ENCODE peak calls at places on chromosome 14, in nine cellular contexts. F, N, S, I, X, B, D, G and C are unnamed samples.

GRCh38 chr14:100645986-100646314 is 58.7 kb upstream of the BEGAIN start:
- DNase-seq in F (no peak), N (no peak), S (no peak), I (no peak), X (no peak), B (no peak), D (no peak), G (no peak), C (no peak)

GRCh38 chr14:77641534-77642341 is 25.3 kb upstream of the SPTLC2 start:
- DNase-seq in F (no peak), N (no peak), S (no peak), I (no peak), X (peak; percentile 16), B (no peak), D (no peak), G (peak; percentile 82), C (peak; percentile 68)

GRCh38 chr14:39265741-39266588 is 32.2 kb downstream of the MIA2 start:
- DNase-seq in F (no peak), N (no peak), S (no peak), I (peak; percentile 44), X (no peak), B (no peak), D (no peak), G (peak; percentile 60), C (peak; percentile 50)

GRCh38 chr14:100376751-100377171 is 53.6 kb downstream of the SLC25A47 start:
- DNase-seq in F (peak; percentile 44), N (peak; percentile 82), S (peak; percentile 60), I (peak; percentile 21), X (no peak), B (no peak), D (no peak), G (no peak), C (peak; percentile 25)

GRCh38 chr14:99318959-99319295 is 46.9 kb upstream of the BCL11B start:
- DNase-seq in F (no peak), N (no peak), S (peak; percentile 48), I (no peak), X (no peak), B (no peak), D (no peak), G (no peak), C (no peak)

GRCh38 chr14:30005114-30005698 is 77.6 kb upstream of the PRKD1 start:
- DNase-seq in F (peak; percentile 62), N (peak; percentile 18), S (no peak), I (peak; percentile 24), X (no peak), B (peak; percentile 19), D (no peak), G (peak; percentile 53), C (peak; percentile 41)

GRCh38 chr14:47200740-47201139 is 474.7 kb downstream of the MDGA2 start:
- DNase-seq in F (no peak), N (no peak), S (no peak), I (no peak), X (no peak), B (no peak), D (no peak), G (no peak), C (no peak)

GRCh38 chr14:65370890-65371289 is 41.6 kb upstream of the FUT8 start:
- DNase-seq in F (no peak), N (no peak), S (no peak), I (no peak), X (no peak), B (no peak), D (no peak), G (no peak), C (no peak)

GRCh38 chr14:92506230-92506629 is 7.4 kb upstream of the RIN3 start:
- DNase-seq in F (no peak), N (no peak), S (no peak), I (no peak), X (no peak), B (no peak), D (no peak), G (no peak), C (no peak)

GRCh38 chr14:67582061-67582460 is 18.0 kb downstream of the PIGH start:
- DNase-seq in F (no peak), N (no peak), S (no peak), I (no peak), X (no peak), B (no peak), D (no peak), G (no peak), C (no peak)

GRCh38 chr14:80315681-80316080 is 104.4 kb upstream of the DIO2 start:
- DNase-seq in F (no peak), N (no peak), S (no peak), I (no peak), X (no peak), B (no peak), D (no peak), G (peak; percentile 36), C (no peak)

GRCh38 chr14:31895206-31895605 is 181.9 kb upstream of the ARHGAP5 start:
- DNase-seq in F (peak; percentile 35), N (no peak), S (no peak), I (no peak), X (no peak), B (no peak), D (no peak), G (no peak), C (no peak)

GRCh38 chr14:86885280-86885679 is 1107.7 kb downstream of the GALC start:
- DNase-seq in F (no peak), N (no peak), S (no peak), I (no peak), X (no peak), B (no peak), D (no peak), G (no peak), C (no peak)

GRCh38 chr14:37145395-37145794 is 27.0 kb downstream of the SLC25A21 start:
- DNase-seq in F (no peak), N (no peak), S (no peak), I (no peak), X (no peak), B (no peak), D (no peak), G (no peak), C (no peak)

GRCh38 chr14:71776463-71777359 is 155.5 kb upstream of the RGS6 start:
- DNase-seq in F (no peak), N (no peak), S (no peak), I (no peak), X (peak; percentile 25), B (no peak), D (no peak), G (peak; percentile 64), C (no peak)

GRCh38 chr14:68104518-68104917 is 284.9 kb downstream of the RAD51B start:
- DNase-seq in F (peak; percentile 13), N (no peak), S (no peak), I (no peak), X (no peak), B (no peak), D (no peak), G (no peak), C (no peak)

GRCh38 chr14:103549361-103550311 is 12.8 kb downstream of the BAG5 start:
- DNase-seq in F (peak; percentile 89), N (no peak), S (no peak), I (no peak), X (no peak), B (peak; percentile 38), D (peak; percentile 19), G (no peak), C (no peak)
- TF ChIP-seq MAX in F (peak; percentile 29), N (no peak), S (no peak), I (no peak), X (no peak), B (no peak), D (no peak), G (no peak), C (no peak)

GRCh38 chr14:60665178-60665555 is 15.9 kb upstream of the SIX1 start:
- DNase-seq in F (peak; percentile 74), N (no peak), S (no peak), I (no peak), X (no peak), B (no peak), D (no peak), G (no peak), C (no peak)

GRCh38 chr14:60668431-60669112 is 19.3 kb upstream of the SIX1 start:
- DNase-seq in F (no peak), N (no peak), S (no peak), I (no peak), X (no peak), B (no peak), D (no peak), G (no peak), C (no peak)

DNA sequence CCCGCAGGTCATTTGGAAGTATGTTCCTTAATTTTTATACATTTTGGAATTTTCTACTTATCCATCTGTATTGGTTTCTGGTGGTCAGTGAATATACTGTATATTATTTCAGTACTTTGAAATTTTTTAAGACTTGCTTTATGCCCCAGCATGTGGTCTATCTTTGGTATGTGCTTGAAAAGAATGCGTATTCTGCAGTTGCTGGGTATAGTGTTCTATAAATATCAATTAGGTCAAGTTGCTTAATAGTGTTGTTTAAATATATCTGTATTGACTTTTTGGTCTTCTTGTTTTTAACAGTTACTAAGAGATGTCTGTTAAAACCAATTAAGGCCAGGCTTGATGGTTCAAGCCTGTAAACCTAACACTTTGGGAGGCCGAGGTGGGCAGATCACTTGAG is 21.7 kb upstream of the SIX1 start:
- DNase-seq in F (no peak), N (no peak), S (no peak), I (no peak), X (no peak), B (no peak), D (no peak), G (no peak), C (no peak)
- TF ChIP-seq MAX in F (no peak), N (no peak), S (no peak), I (no peak), X (no peak), B (no peak), D (no peak), G (no peak), C (no peak)

GRCh38 chr14:60563113-60563512 is 54.2 kb downstream of the SIX6 start:
- DNase-seq in F (no peak), N (no peak), S (no peak), I (no peak), X (no peak), B (no peak), D (no peak), G (no peak), C (no peak)

GRCh38 chr14:60561845-60562746 is 53.1 kb downstream of the SIX6 start:
- DNase-seq in F (peak; percentile 45), N (peak; percentile 52), S (peak; percentile 60), I (peak; percentile 61), X (peak; percentile 19), B (peak; percentile 36), D (peak; percentile 68), G (peak; percentile 59), C (peak; percentile 67)

DNA sequence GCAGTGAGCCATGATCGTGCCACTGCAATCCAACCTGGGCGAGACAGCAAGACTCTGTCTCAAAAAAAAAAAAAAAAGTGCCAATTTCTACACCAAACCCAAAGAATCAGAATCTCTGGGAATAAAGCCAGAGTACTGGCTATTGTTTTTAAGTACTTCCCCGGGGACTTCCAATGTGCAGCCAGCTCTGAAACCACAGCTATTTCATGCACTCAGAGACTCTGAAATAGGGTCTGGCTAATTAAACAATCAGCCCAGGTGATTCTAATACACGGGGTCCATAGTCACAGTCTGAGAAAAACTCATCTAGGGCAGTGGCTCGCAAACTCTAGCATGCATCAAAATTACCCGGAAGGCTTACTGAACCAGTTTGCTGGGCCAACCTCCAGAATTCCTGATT is 56.3 kb downstream of the SIX6 start:
- DNase-seq in F (no peak), N (no peak), S (no peak), I (no peak), X (no peak), B (no peak), D (no peak), G (no peak), C (no peak)
- TF ChIP-seq MAX in F (no peak), N (no peak), S (no peak), I (no peak), X (no peak), B (no peak), D (no peak), G (no peak), C (no peak)

GRCh38 chr14:88496414-88496813 is 58.4 kb downstream of the PTPN21 start:
- DNase-seq in F (no peak), N (no peak), S (no peak), I (no peak), X (no peak), B (no peak), D (no peak), G (no peak), C (no peak)
- TF ChIP-seq MAX in F (no peak), N (no peak), S (no peak), I (no peak), X (no peak), B (no peak), D (no peak), G (no peak), C (no peak)